ENCODE peak calls at places on chromosome 18, in seven cellular contexts. One of them, this sample, is unnamed.

GRCh38 chr18:9987931-9988330 is 74.1 kb downstream of the VAPA start:
- DNase-seq in stimulated activated CD4-positive, alpha-beta T cell treated with anti-CD3 and anti-CD28 coated beads, Interleukin-15, amount 100 ng/mL, for 1 hour: no peak
- DNase-seq in amygdala: peak
- DNase-seq in H9: no peak
- DNase-seq in putamen: no peak
- DNase-seq in uterus: no peak
- DNase-seq in hypothalamus: peak
- DNase-seq in this sample: no peak

GRCh38 chr18:32920796-32921787 is 148.3 kb upstream of the KLHL14 start:
- DNase-seq in stimulated activated CD4-positive, alpha-beta T cell treated with anti-CD3 and anti-CD28 coated beads, Interleukin-15, amount 100 ng/mL, for 1 hour: no peak
- DNase-seq in amygdala: no peak
- DNase-seq in H9: no peak
- DNase-seq in putamen: no peak
- DNase-seq in uterus: no peak
- DNase-seq in hypothalamus: no peak
- DNase-seq in this sample: no peak

GRCh38 chr18:37270046-37270665 is 295.4 kb downstream of the CELF4 start:
- DNase-seq in stimulated activated CD4-positive, alpha-beta T cell treated with anti-CD3 and anti-CD28 coated beads, Interleukin-15, amount 100 ng/mL, for 1 hour: no peak
- DNase-seq in amygdala: no peak
- DNase-seq in H9: no peak
- DNase-seq in putamen: no peak
- DNase-seq in uterus: no peak
- DNase-seq in hypothalamus: peak
- DNase-seq in this sample: peak

GRCh38 chr18:58682429-58683069 is 11.3 kb downstream of the MALT1 start:
- DNase-seq in stimulated activated CD4-positive, alpha-beta T cell treated with anti-CD3 and anti-CD28 coated beads, Interleukin-15, amount 100 ng/mL, for 1 hour: no peak
- DNase-seq in amygdala: no peak
- DNase-seq in H9: no peak
- DNase-seq in putamen: no peak
- DNase-seq in uterus: peak
- DNase-seq in hypothalamus: no peak
- DNase-seq in this sample: no peak

GRCh38 chr18:64017870-64018269 is 48.0 kb downstream of the SERPINB8 start:
- DNase-seq in stimulated activated CD4-positive, alpha-beta T cell treated with anti-CD3 and anti-CD28 coated beads, Interleukin-15, amount 100 ng/mL, for 1 hour: no peak
- DNase-seq in amygdala: no peak
- DNase-seq in H9: no peak
- DNase-seq in putamen: no peak
- DNase-seq in uterus: no peak
- DNase-seq in hypothalamus: no peak
- DNase-seq in this sample: no peak

GRCh38 chr18:9803698-9804516 is 81.9 kb upstream of the TXNDC2 start:
- DNase-seq in stimulated activated CD4-positive, alpha-beta T cell treated with anti-CD3 and anti-CD28 coated beads, Interleukin-15, amount 100 ng/mL, for 1 hour: no peak
- DNase-seq in amygdala: peak
- DNase-seq in H9: peak
- DNase-seq in putamen: no peak
- DNase-seq in uterus: no peak
- DNase-seq in hypothalamus: peak
- DNase-seq in this sample: no peak

GRCh38 chr18:45221363-45221762 is 393.9 kb upstream of the SLC14A2 start:
- DNase-seq in stimulated activated CD4-positive, alpha-beta T cell treated with anti-CD3 and anti-CD28 coated beads, Interleukin-15, amount 100 ng/mL, for 1 hour: no peak
- DNase-seq in amygdala: no peak
- DNase-seq in H9: no peak
- DNase-seq in putamen: no peak
- DNase-seq in uterus: no peak
- DNase-seq in hypothalamus: no peak
- DNase-seq in this sample: no peak

GRCh38 chr18:62325806-62326645 is 916 bp downstream of the TNFRSF11A start:
- DNase-seq in stimulated activated CD4-positive, alpha-beta T cell treated with anti-CD3 and anti-CD28 coated beads, Interleukin-15, amount 100 ng/mL, for 1 hour: no peak
- DNase-seq in amygdala: no peak
- DNase-seq in H9: no peak
- DNase-seq in putamen: no peak
- DNase-seq in uterus: no peak
- DNase-seq in hypothalamus: no peak
- DNase-seq in this sample: no peak

GRCh38 chr18:68262697-68263293 is 452.1 kb downstream of the TMX3 start:
- DNase-seq in stimulated activated CD4-positive, alpha-beta T cell treated with anti-CD3 and anti-CD28 coated beads, Interleukin-15, amount 100 ng/mL, for 1 hour: no peak
- DNase-seq in amygdala: no peak
- DNase-seq in H9: no peak
- DNase-seq in putamen: no peak
- DNase-seq in uterus: no peak
- DNase-seq in hypothalamus: no peak
- DNase-seq in this sample: no peak

GRCh38 chr18:8685141-8685913 is 20.0 kb upstream of the MTCL1 start:
- DNase-seq in stimulated activated CD4-positive, alpha-beta T cell treated with anti-CD3 and anti-CD28 coated beads, Interleukin-15, amount 100 ng/mL, for 1 hour: no peak
- DNase-seq in amygdala: no peak
- DNase-seq in H9: no peak
- DNase-seq in putamen: no peak
- DNase-seq in uterus: no peak
- DNase-seq in hypothalamus: no peak
- DNase-seq in this sample: no peak

GRCh38 chr18:79485788-79486355 is 90.1 kb downstream of the NFATC1 start:
- DNase-seq in stimulated activated CD4-positive, alpha-beta T cell treated with anti-CD3 and anti-CD28 coated beads, Interleukin-15, amount 100 ng/mL, for 1 hour: no peak
- DNase-seq in amygdala: no peak
- DNase-seq in H9: no peak
- DNase-seq in putamen: no peak
- DNase-seq in uterus: no peak
- DNase-seq in hypothalamus: no peak
- DNase-seq in this sample: no peak

GRCh38 chr18:29540548-29540947 is 1363.6 kb upstream of the CDH2 start:
- DNase-seq in stimulated activated CD4-positive, alpha-beta T cell treated with anti-CD3 and anti-CD28 coated beads, Interleukin-15, amount 100 ng/mL, for 1 hour: no peak
- DNase-seq in amygdala: no peak
- DNase-seq in H9: no peak
- DNase-seq in putamen: no peak
- DNase-seq in uterus: no peak
- DNase-seq in hypothalamus: no peak
- DNase-seq in this sample: no peak

GRCh38 chr18:45056907-45057306 is 376.2 kb downstream of the SETBP1 start:
- DNase-seq in stimulated activated CD4-positive, alpha-beta T cell treated with anti-CD3 and anti-CD28 coated beads, Interleukin-15, amount 100 ng/mL, for 1 hour: no peak
- DNase-seq in amygdala: no peak
- DNase-seq in H9: no peak
- DNase-seq in putamen: peak
- DNase-seq in uterus: no peak
- DNase-seq in hypothalamus: no peak
- DNase-seq in this sample: no peak

GRCh38 chr18:12307251-12307736 is 747 bp upstream of the TUBB6 start:
- DNase-seq in stimulated activated CD4-positive, alpha-beta T cell treated with anti-CD3 and anti-CD28 coated beads, Interleukin-15, amount 100 ng/mL, for 1 hour: no peak
- DNase-seq in amygdala: no peak
- DNase-seq in H9: no peak
- DNase-seq in putamen: no peak
- DNase-seq in uterus: peak
- DNase-seq in hypothalamus: no peak
- DNase-seq in this sample: no peak

GRCh38 chr18:10232062-10232461 is 222.4 kb upstream of the APCDD1 start:
- DNase-seq in stimulated activated CD4-positive, alpha-beta T cell treated with anti-CD3 and anti-CD28 coated beads, Interleukin-15, amount 100 ng/mL, for 1 hour: no peak
- DNase-seq in amygdala: peak
- DNase-seq in H9: no peak
- DNase-seq in putamen: peak
- DNase-seq in uterus: no peak
- DNase-seq in hypothalamus: no peak
- DNase-seq in this sample: no peak

GRCh38 chr18:48330016-48330991 is 78.9 kb downstream of the ZBTB7C start:
- DNase-seq in stimulated activated CD4-positive, alpha-beta T cell treated with anti-CD3 and anti-CD28 coated beads, Interleukin-15, amount 100 ng/mL, for 1 hour: no peak
- DNase-seq in amygdala: no peak
- DNase-seq in H9: no peak
- DNase-seq in putamen: no peak
- DNase-seq in uterus: no peak
- DNase-seq in hypothalamus: no peak
- DNase-seq in this sample: peak

GRCh38 chr18:68916734-68917133 is 118.9 kb downstream of the CCDC102B start:
- DNase-seq in stimulated activated CD4-positive, alpha-beta T cell treated with anti-CD3 and anti-CD28 coated beads, Interleukin-15, amount 100 ng/mL, for 1 hour: no peak
- DNase-seq in amygdala: no peak
- DNase-seq in H9: no peak
- DNase-seq in putamen: no peak
- DNase-seq in uterus: no peak
- DNase-seq in hypothalamus: no peak
- DNase-seq in this sample: no peak

GRCh38 chr18:61333271-61333745 is at the start of gene CDH20:
- DNase-seq in stimulated activated CD4-positive, alpha-beta T cell treated with anti-CD3 and anti-CD28 coated beads, Interleukin-15, amount 100 ng/mL, for 1 hour: no peak
- DNase-seq in amygdala: no peak
- DNase-seq in H9: peak
- DNase-seq in putamen: peak
- DNase-seq in uterus: no peak
- DNase-seq in hypothalamus: peak
- DNase-seq in this sample: no peak

GRCh38 chr18:36496022-36496421 is 198.5 kb downstream of the FHOD3 start:
- DNase-seq in stimulated activated CD4-positive, alpha-beta T cell treated with anti-CD3 and anti-CD28 coated beads, Interleukin-15, amount 100 ng/mL, for 1 hour: no peak
- DNase-seq in amygdala: no peak
- DNase-seq in H9: no peak
- DNase-seq in putamen: no peak
- DNase-seq in uterus: no peak
- DNase-seq in hypothalamus: no peak
- DNase-seq in this sample: no peak

GRCh38 chr18:6449213-6449612 is 34.5 kb upstream of the L3MBTL4 start:
- DNase-seq in stimulated activated CD4-positive, alpha-beta T cell treated with anti-CD3 and anti-CD28 coated beads, Interleukin-15, amount 100 ng/mL, for 1 hour: no peak
- DNase-seq in amygdala: no peak
- DNase-seq in H9: no peak
- DNase-seq in putamen: no peak
- DNase-seq in uterus: no peak
- DNase-seq in hypothalamus: no peak
- DNase-seq in this sample: no peak

GRCh38 chr18:79936641-79937040 is 14.8 kb downstream of the SLC66A2 start:
- DNase-seq in stimulated activated CD4-positive, alpha-beta T cell treated with anti-CD3 and anti-CD28 coated beads, Interleukin-15, amount 100 ng/mL, for 1 hour: no peak
- DNase-seq in amygdala: no peak
- DNase-seq in H9: no peak
- DNase-seq in putamen: no peak
- DNase-seq in uterus: peak
- DNase-seq in hypothalamus: no peak
- DNase-seq in this sample: no peak

GRCh38 chr18:75483662-75484061 is 56.2 kb upstream of the SMIM21 start:
- DNase-seq in stimulated activated CD4-positive, alpha-beta T cell treated with anti-CD3 and anti-CD28 coated beads, Interleukin-15, amount 100 ng/mL, for 1 hour: no peak
- DNase-seq in amygdala: no peak
- DNase-seq in H9: no peak
- DNase-seq in putamen: no peak
- DNase-seq in uterus: no peak
- DNase-seq in hypothalamus: no peak
- DNase-seq in this sample: no peak

GRCh38 chr18:54828290-54828871 is at the start of gene RAB27B:
- DNase-seq in stimulated activated CD4-positive, alpha-beta T cell treated with anti-CD3 and anti-CD28 coated beads, Interleukin-15, amount 100 ng/mL, for 1 hour: peak
- DNase-seq in amygdala: peak
- DNase-seq in H9: peak
- DNase-seq in putamen: peak
- DNase-seq in uterus: peak
- DNase-seq in hypothalamus: peak
- DNase-seq in this sample: peak

This sample was measured in Caco-2.